ENCODE peak calls at places on chromosomes 2 and 18, in four cellular contexts. P, N, G and C are unnamed samples.

GRCh38 chr2:9336209-9336533 is 87.2 kb downstream of the ITGB1BP1 start:
- DNase-seq in P (peak; percentile 60), N (no peak), G (no peak), C (no peak)

GRCh38 chr2:150610670-150611279 is 123.3 kb upstream of the RND3 start:
- DNase-seq in P (peak; percentile 69), N (peak; percentile 57), G (peak; percentile 21), C (peak; percentile 70)

GRCh38 chr2:48841126-48841525 is 85.6 kb upstream of the LHCGR start:
- DNase-seq in P (no peak), N (no peak), G (no peak), C (no peak)

GRCh38 chr2:236440110-236440881 is 129.3 kb upstream of the ACKR3 start:
- DNase-seq in P (no peak), N (no peak), G (no peak), C (no peak)

GRCh38 chr2:53033416-53033815 is 734.2 kb upstream of the CHAC2 start:
- DNase-seq in P (peak; percentile 81), N (no peak), G (no peak), C (peak; percentile 33)

GRCh38 chr18:9436176-9436575 is 39.1 kb upstream of the RALBP1 start:
- DNase-seq in P (no peak), N (no peak), G (no peak), C (no peak)

GRCh38 chr2:85795331-85796045 is 41.7 kb downstream of the ATOH8 start:
- DNase-seq in P (no peak), N (no peak), G (no peak), C (no peak)

GRCh38 chr2:61898810-61899209 is 6.7 kb upstream of the COMMD1 start:
- DNase-seq in P (peak; percentile 31), N (no peak), G (no peak), C (no peak)

GRCh38 chr2:41879367-41879871 is 168.4 kb upstream of the PKDCC start:
- DNase-seq in P (no peak), N (no peak), G (no peak), C (no peak)

GRCh38 chr2:38948995-38949394 is 59.3 kb downstream of the ARHGEF33 start:
- DNase-seq in P (no peak), N (no peak), G (no peak), C (no peak)

GRCh38 chr2:76247006-76247405 is 536.3 kb upstream of the GCFC2 start:
- DNase-seq in P (no peak), N (no peak), G (no peak), C (no peak)

GRCh38 chr2:48530033-48530804 is at the start of gene STON1:
- DNase-seq in P (peak; percentile 25), N (peak; percentile 64), G (peak; percentile 45), C (peak; percentile 47)

GRCh38 chr2:119255760-119256573 is 32.3 kb downstream of the STEAP3 start:
- DNase-seq in P (peak; percentile 98), N (peak; percentile 41), G (no peak), C (peak; percentile 79)

GRCh38 chr18:9401166-9401565 is 66.6 kb downstream of the TWSG1 start:
- DNase-seq in P (no peak), N (no peak), G (no peak), C (no peak)

GRCh38 chr18:45777393-45777792 is 48.1 kb upstream of the SIGLEC15 start:
- DNase-seq in P (peak; percentile 96), N (no peak), G (no peak), C (no peak)

GRCh38 chr2:238916875-238917590 is 69.1 kb downstream of the TWIST2 start:
- DNase-seq in P (no peak), N (no peak), G (no peak), C (no peak)

GRCh38 chr2:219178377-219179175 is 501 bp downstream of the RETREG2 start:
- DNase-seq in P (peak; percentile 15), N (no peak), G (peak; percentile 40), C (peak; percentile 54)

GRCh38 chr2:10978112-10978670 is 66.5 kb downstream of the KCNF1 start:
- DNase-seq in P (no peak), N (no peak), G (no peak), C (no peak)

DNA sequence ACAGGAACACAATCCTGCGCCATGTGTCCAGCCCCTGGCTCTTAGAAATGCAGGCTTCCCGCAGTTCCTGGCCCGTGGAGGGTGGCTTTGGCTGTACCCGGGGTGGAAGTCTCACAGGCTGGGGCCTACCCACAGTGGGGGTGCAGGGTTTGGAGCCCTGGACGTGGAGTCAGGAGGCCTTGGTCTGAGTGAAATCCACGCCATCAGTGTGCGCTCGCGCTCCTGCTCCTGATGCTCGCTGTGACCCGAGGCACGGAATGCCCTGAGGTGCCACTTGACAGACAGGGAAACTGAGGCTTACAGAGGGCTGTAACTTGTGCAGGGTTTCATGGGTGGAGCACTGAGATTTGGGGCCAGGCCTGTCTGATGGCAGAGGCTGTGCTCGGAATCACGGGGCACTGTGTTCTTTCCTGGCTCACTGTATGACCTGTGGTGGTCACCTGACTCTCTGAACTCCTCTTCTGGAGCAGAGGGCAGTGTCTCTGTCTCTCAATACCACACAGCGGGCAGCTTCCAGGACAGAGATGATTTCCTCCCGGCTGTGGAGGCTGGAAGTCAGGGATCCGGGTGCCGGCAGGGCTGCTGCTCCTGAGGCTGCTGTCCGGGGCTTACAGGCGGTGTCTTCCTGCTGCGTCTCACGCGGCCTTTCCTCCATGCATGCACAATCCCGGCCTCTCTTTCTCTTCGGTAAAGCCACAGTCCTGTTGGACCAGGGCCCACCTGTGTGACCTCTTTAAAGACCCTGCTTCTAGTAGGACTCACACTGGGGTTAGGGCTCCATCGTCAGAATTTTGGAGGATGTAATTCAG is 25.9 kb upstream of the ALLC start:
- DNase-seq in P (no peak), N (peak; percentile 15), G (no peak), C (no peak)
- H3K18ac ChIP-seq in P (no peak overlapping the region), N (no peak overlapping the region), G (peak overlapping the region; percentile 33), C (no peak overlapping the region)

DNA sequence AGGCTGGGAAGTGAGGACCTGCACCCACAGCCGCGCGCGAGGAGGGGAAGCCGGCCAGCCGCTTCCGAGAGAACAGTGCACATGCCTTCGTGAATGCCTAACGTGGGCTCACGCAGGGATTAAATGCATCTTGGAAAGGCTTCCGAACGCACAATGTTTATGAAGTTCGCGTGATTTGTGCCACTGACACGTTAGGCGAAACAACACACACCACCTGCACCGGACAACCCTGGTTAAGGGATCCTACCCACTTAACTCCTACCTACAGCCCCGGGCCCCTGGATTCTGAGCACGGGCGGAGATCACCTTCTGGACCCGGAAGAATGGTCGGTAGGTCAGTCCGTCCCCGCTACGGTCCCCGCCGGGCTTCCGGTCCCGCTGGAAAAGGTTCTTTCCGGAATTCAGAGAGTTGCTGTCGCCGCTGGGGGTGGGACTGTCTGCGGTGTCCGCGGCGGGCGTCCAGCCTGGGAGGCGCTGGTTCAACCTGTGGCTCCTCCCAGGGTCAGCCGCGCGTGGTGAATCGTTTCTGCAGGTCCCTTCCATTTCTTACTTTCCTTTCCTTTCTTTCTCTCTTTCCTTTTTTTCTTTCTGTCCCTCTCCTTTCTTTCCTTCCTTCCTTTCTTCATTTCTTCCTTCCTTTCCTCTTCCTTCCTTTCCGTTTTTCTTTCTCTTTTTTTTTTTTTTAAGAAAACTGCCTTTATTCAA is at the start of gene MTIF2:
- DNase-seq in P (peak; percentile 91), N (peak; percentile 95), G (peak; percentile 81), C (peak; percentile 98)
- H2BK5ac ChIP-seq in P (peak within 1 kb of the TSS; percentile 80), N (peak within 1 kb of the TSS; percentile 35), G (peak within 1 kb of the TSS; percentile 20), C (no peak within 1 kb of the TSS)

GRCh38 chr2:230717595-230717994 is 5.0 kb downstream of the CAB39 start:
- DNase-seq in P (no peak), N (no peak), G (peak; percentile 12), C (peak; percentile 85)
- H3K23ac ChIP-seq in P (peak overlapping the region; percentile 85), N (no peak overlapping the region), G (no peak overlapping the region), C (no peak overlapping the region)

GRCh38 chr2:12315224-12315623 is 401.5 kb upstream of the TRIB2 start:
- DNase-seq in P (no peak), N (no peak), G (no peak), C (no peak)
- H3K18ac ChIP-seq in P (no peak overlapping the region), N (no peak overlapping the region), G (no peak overlapping the region), C (no peak overlapping the region)